ENCODE peak calls at places on chromosomes 6 and 20, in seven cellular contexts. A is mesenchymal stem cell, I is mesendoderm, W is trophoblast cell, O is IMR-90, C is H1, D is neuronal stem cell. X is an unnamed sample.

GRCh38 chr6:157246048-157246630 is 77.2 kb downstream of the TMEM242 start:
- DNase-seq in D (no peak), W (no peak), A (no peak), I (no peak), O (no peak), C (no peak), X (no peak)

GRCh38 chr20:43844778-43845614 is 69.7 kb upstream of the TOX2 start:
- DNase-seq in W (peak), A (peak), C (no peak), I (peak), O (peak), D (no peak), X (no peak)

GRCh38 chr6:56714982-56715456 is 72.3 kb upstream of the DST start:
- DNase-seq in D (no peak), C (peak), O (peak), W (peak), I (peak), A (peak), X (no peak)

GRCh38 chr6:15184441-15184861 is 61.4 kb upstream of the JARID2 start:
- DNase-seq in W (peak), O (no peak), I (no peak), C (no peak), D (no peak), A (no peak), X (no peak)

GRCh38 chr20:4749326-4749725 is 27.6 kb downstream of the PRND start:
- DNase-seq in W (no peak), I (no peak), O (no peak), D (no peak), A (no peak), C (no peak), X (no peak)

GRCh38 chr6:44250067-44250717 is 3.3 kb downstream of the HSP90AB1 start:
- DNase-seq in W (peak), A (no peak), O (no peak), C (no peak), D (no peak), I (no peak), X (no peak)

GRCh38 chr6:45789238-45789637 is 226.4 kb downstream of the CLIC5 start:
- DNase-seq in D (no peak), A (no peak), W (no peak), C (no peak), I (no peak), O (no peak), X (no peak)

GRCh38 chr6:41462980-41463930 is 82.9 kb upstream of the FOXP4 start:
- DNase-seq in I (peak), O (peak), W (peak), C (no peak), A (peak), D (no peak), X (no peak)

GRCh38 chr6:3884007-3884745 is 35.0 kb downstream of the FAM50B start:
- DNase-seq in W (peak), A (peak), D (no peak), O (peak), C (no peak), I (peak), X (no peak)

GRCh38 chr20:14189794-14190402 is 147.5 kb downstream of the FLRT3 start:
- DNase-seq in O (peak), C (no peak), D (no peak), I (peak), W (no peak), A (peak), X (no peak)

GRCh38 chr6:32184084-32184640 is at the start of gene AGER:
- DNase-seq in O (no peak), I (no peak), D (no peak), W (no peak), C (no peak), A (no peak), X (no peak)

GRCh38 chr6:32181890-32182529 is 2.0 kb downstream of the AGER start:
- DNase-seq in A (no peak), I (no peak), O (no peak), W (no peak), D (no peak), C (no peak), X (no peak)

GRCh38 chr6:32183483-32184083 is 470 bp downstream of the AGER start:
- DNase-seq in I (no peak), D (no peak), C (no peak), A (no peak), O (no peak), W (no peak), X (no peak)

GRCh38 chr6:32182617-32183016 is 1.4 kb downstream of the AGER start:
- DNase-seq in C (no peak), O (no peak), I (no peak), A (no peak), W (no peak), D (no peak), X (no peak)

DNA sequence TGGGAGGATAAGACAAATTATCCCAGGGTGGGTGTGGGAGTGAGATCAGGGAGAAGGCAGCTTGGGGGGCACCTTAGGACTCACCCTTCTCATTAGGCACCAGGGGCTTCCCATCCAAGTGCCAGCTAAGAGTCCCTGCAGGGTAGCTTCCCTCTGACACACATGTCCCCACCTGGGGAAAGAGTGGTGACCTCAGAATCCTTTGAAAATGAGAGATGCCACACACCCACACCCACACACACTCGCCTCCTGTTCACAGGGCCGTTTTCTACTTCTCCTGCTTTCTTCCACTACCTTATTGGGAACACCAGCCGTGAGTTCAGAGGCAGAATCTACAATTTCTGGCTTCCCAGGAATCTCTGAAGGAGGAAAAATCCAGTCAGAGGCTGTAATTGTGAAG is 1.0 kb downstream of the AGER start:
- DNase-seq in W (no peak), D (no peak), C (no peak), O (no peak), A (no peak), I (no peak), X (no peak)
- H3K18ac ChIP-seq in W (no peak), D (no peak), C (no peak), O (no peak), A (no peak), I (no peak), X (no peak)

DNA sequence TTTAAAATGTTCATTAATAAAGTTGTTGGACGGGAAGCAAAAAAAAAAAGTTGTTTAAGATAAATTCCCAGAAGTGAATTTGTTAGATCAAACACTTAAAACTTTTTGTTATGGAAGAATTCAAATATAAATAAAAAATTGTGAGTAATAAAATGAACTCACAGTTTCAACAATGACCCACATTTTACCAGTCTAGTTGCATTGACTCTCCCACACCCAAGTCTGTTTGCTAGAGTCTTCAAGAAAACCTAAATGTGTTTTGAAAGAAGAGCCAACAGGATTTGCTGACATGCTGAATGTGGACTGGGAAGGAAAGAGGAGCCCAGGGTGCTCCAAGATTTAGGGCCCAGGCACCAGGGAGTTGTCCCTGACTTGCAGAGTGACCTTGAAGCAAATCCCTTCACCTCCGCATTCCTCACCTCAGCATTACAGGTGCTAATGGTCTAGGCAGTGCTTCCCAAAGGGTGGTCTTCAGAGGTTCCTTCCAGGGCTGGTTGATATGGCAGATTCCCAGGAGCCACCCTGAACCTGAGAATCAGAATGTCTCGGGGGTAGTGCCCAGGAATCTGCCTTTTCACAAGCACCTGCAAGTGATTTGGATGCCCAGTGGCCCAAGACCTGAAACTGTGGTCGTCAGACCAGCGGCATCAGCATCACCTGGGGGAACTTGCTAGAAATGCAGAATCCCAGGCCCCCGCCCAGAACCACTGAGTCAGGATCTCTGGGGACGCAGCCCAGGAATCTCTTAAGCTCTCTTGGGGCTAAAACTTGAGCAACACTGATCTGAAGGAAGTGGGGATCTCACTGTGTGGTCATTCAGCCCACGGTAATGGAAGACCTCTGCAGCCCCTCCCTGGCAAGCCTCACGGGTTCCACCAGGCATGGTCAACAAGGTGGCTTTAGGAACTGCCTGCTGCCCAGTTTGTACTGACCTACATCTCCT is 31.1 kb downstream of the POFUT1 start:
- DNase-seq in I (peak), W (no peak), C (no peak), D (no peak), O (no peak), A (no peak), X (no peak)
- H3K18ac ChIP-seq in I (no peak), W (no peak), C (no peak), D (no peak), O (no peak), A (no peak), X (no peak)

GRCh38 chr6:158991017-158991723 is 8.8 kb downstream of the RSPH3 start:
- DNase-seq in A (no peak), I (peak), O (no peak), C (no peak), W (no peak), D (no peak), X (peak)

GRCh38 chr6:158993639-158994038 is 6.4 kb downstream of the RSPH3 start:
- DNase-seq in W (no peak), O (no peak), C (no peak), I (no peak), D (no peak), A (no peak), X (no peak)

GRCh38 chr6:158987657-158988056 is 12.3 kb downstream of the RSPH3 start:
- DNase-seq in C (no peak), D (no peak), O (no peak), W (no peak), A (no peak), I (no peak), X (no peak)

GRCh38 chr6:158988477-158988876 is 11.5 kb downstream of the RSPH3 start:
- DNase-seq in W (no peak), A (no peak), I (no peak), O (no peak), C (no peak), D (no peak), X (no peak)
- H3K18ac ChIP-seq in W (no peak), A (no peak), I (no peak), O (no peak), C (no peak), D (no peak), X (no peak)

DNA sequence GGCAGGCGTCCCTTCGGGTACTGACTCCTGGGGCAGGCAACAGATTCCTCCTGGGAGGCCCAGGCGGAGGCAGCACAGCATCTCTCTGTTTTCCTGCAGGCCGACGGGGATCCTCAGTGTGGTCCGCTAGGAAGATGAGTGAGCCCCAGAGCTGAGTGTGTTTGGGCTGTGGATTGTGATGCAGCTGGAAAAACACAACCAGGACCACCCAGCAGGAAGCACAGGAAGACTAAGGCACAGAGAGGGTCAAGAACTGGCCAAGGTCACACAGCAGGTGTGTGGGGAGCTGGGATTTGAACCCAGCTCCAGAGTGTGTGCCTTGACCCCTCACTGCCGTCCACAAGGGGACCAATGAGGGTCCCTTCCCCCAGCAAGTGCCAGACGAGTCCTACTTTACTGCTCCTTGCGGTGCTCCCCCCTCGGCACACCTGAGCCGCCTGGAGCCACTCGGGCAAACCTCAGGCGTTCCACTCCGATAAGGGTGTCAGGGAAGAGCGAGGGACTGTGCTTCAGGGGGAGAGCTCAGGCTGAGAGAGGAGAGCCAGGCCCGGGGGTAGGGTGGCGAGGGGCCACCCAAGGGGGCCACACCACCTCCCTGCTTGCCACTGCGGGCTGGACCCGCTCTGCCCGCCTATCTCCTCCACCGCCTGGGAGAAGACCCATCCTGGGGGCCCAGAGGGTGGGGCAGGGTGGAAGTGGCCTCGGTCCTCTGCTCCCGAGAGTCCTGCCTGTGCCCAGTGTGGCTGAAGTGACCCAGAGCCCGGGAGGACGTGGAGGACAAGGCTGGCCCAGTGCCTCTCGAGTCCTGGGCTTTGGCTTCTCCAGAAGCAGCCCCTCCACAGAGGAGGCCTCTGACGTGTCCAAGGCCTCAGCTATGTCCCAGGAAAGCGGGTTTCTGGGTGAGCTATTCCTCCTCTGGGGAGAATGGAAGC is 63.3 kb downstream of the YTHDF1 start:
- DNase-seq in D (no peak), C (no peak), I (no peak), W (no peak), A (no peak), O (no peak), X (no peak)
- H3K18ac ChIP-seq in D (peak), C (no peak), I (no peak), W (no peak), A (no peak), O (no peak), X (no peak)

GRCh38 chr6:147087641-147088040 is 116.6 kb upstream of the STXBP5 start:
- DNase-seq in A (no peak), I (no peak), D (no peak), C (no peak), W (no peak), O (no peak), X (no peak)

GRCh38 chr6:147088861-147089260 is 115.4 kb upstream of the STXBP5 start:
- DNase-seq in D (no peak), A (no peak), O (no peak), I (no peak), C (no peak), W (no peak), X (no peak)
- H3K18ac ChIP-seq in D (no peak), A (no peak), O (no peak), I (no peak), C (no peak), W (no peak), X (no peak)

X was measured in H9.